ENCODE peak calls at places on chromosomes 7 and 10, in nine cellular contexts. K is fibroblast of mammary gland, O is ovary, E is cardiac fibroblast, X is progenitor cell of endocrine pancreas, H is cardiac muscle cell, V is IMR-90, I is HCT116, T is HFFc6. D is an unnamed sample.

GRCh38 chr10:25694976-25695375 is 239.1 kb upstream of the MYO3A start:
- DNase-seq in K (no peak), O (no peak), E (no peak), X (no peak), H (no peak), V (no peak), I (no peak), T (no peak), D (no peak)

GRCh38 chr10:93199221-93199681 is 125.6 kb downstream of the CYP26A1 start:
- DNase-seq in K (peak; percentile 35), O (peak; percentile 46), E (peak; percentile 46), X (no peak), H (peak; percentile 58), V (peak; percentile 39), I (no peak), T (peak; percentile 30), D (no peak)

GRCh38 chr10:25191162-25191895 is 16.5 kb downstream of the GPR158 start:
- DNase-seq in K (no peak), O (no peak), E (no peak), X (no peak), H (no peak), V (no peak), I (no peak), T (no peak), D (no peak)

GRCh38 chr7:98394377-98394836 is 6.5 kb downstream of the BAIAP2L1 start:
- DNase-seq in K (peak; percentile 69), O (no peak), E (peak; percentile 85), X (no peak), H (no peak), V (peak; percentile 90), I (peak; percentile 34), T (peak; percentile 94), D (no peak)

GRCh38 chr10:59719374-59719773 is 9.7 kb upstream of the SLC16A9 start:
- DNase-seq in K (no peak), O (no peak), E (no peak), X (no peak), H (no peak), V (no peak), I (no peak), T (no peak), D (no peak)

GRCh38 chr7:87564290-87564963 is 36.3 kb downstream of the ABCB1 start:
- DNase-seq in K (peak; percentile 6), O (no peak), E (peak; percentile 4), X (no peak), H (peak; percentile 20), V (no peak), I (peak; percentile 38), T (no peak), D (no peak)

GRCh38 chr10:119567978-119568377 is 25.5 kb upstream of the RGS10 start:
- DNase-seq in K (no peak), O (no peak), E (no peak), X (no peak), H (no peak), V (no peak), I (no peak), T (no peak), D (no peak)

GRCh38 chr10:132836832-132837540 is 51.0 kb upstream of the NKX6-2 start:
- DNase-seq in K (peak; percentile 23), O (peak; percentile 58), E (peak; percentile 43), X (peak; percentile 43), H (peak; percentile 74), V (peak; percentile 4), I (no peak), T (no peak), D (no peak)

GRCh38 chr7:100515072-100515532 is 23.9 kb upstream of the AGFG2 start:
- DNase-seq in K (peak; percentile 90), O (no peak), E (peak; percentile 80), X (no peak), H (no peak), V (peak; percentile 75), I (no peak), T (peak; percentile 48), D (no peak)

GRCh38 chr7:66376264-66376945 is 171.3 kb downstream of the TPST1 start:
- DNase-seq in K (no peak), O (no peak), E (no peak), X (no peak), H (no peak), V (no peak), I (no peak), T (no peak), D (no peak)

GRCh38 chr7:13749026-13749425 is 240.4 kb downstream of the ETV1 start:
- DNase-seq in K (no peak), O (no peak), E (no peak), X (no peak), H (no peak), V (no peak), I (no peak), T (no peak), D (no peak)

GRCh38 chr10:125206618-125207017 is 46.3 kb upstream of the CTBP2 start:
- DNase-seq in K (no peak), O (no peak), E (no peak), X (no peak), H (no peak), V (peak; percentile 70), I (no peak), T (no peak), D (no peak)

GRCh38 chr10:95133997-95134396 is 60.0 kb upstream of the ACSM6 start:
- DNase-seq in K (no peak), O (no peak), E (no peak), X (no peak), H (no peak), V (no peak), I (no peak), T (no peak), D (no peak)

GRCh38 chr7:44189286-44189992 is at the start of gene GCK:
- DNase-seq in K (no peak), O (no peak), E (no peak), X (no peak), H (peak; percentile 13), V (no peak), I (no peak), T (no peak), D (no peak)

GRCh38 chr7:99489235-99489634 is 10.8 kb downstream of the ZNF394 start:
- DNase-seq in K (no peak), O (no peak), E (no peak), X (no peak), H (no peak), V (no peak), I (no peak), T (no peak), D (no peak)

GRCh38 chr10:127343831-127344230 is 147.4 kb upstream of the INSYN2A start:
- DNase-seq in K (peak; percentile 41), O (no peak), E (peak; percentile 6), X (no peak), H (no peak), V (no peak), I (no peak), T (no peak), D (no peak)

GRCh38 chr7:94289071-94289470 is 105.6 kb upstream of the COL1A2 start:
- DNase-seq in K (peak; percentile 90), O (peak; percentile 68), E (peak; percentile 93), X (peak; percentile 41), H (peak; percentile 84), V (peak; percentile 91), I (peak; percentile 81), T (peak; percentile 83), D (no peak)
- TF ChIP-seq CTCF in K (peak; percentile 100), O (peak; percentile 91), E (peak; percentile 100), X (peak; percentile 95), H (peak; percentile 100), V (peak; percentile 100), I (peak; percentile 92), T (peak; percentile 94), D (peak; percentile 98)

DNA sequence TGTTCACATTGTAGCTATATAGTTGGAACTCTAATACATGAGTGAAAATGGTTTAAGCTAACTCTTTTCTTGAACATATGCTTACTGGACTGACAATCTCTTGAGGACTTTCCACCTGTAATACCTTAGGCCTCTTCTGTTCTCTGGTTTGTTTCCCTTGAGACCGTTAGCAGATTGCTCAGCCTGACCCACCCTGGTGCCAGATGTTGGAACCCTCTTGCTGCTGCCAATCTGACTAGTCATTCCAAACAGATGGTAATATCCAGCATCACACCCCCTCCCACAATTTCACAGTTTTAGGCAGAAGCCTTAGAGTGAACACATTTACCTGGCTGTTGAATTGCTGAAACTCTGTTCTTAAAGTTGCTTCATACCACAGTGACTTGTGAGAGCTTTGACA is 18.7 kb downstream of the CALD1 start:
- DNase-seq in K (peak; percentile 57), O (no peak), E (peak; percentile 63), X (no peak), H (no peak), V (no peak), I (no peak), T (no peak), D (no peak)
- TF ChIP-seq CTCF in K (no peak), O (no peak), E (no peak), X (no peak), H (no peak), V (no peak), I (no peak), T (no peak), D (no peak)

GRCh38 chr10:22335204-22335956 is 9.9 kb upstream of the SPAG6 start:
- DNase-seq in K (peak; percentile 71), O (peak; percentile 55), E (peak; percentile 69), X (no peak), H (peak; percentile 37), V (peak; percentile 52), I (no peak), T (no peak), D (no peak)
- TF ChIP-seq CTCF in K (no peak), O (no peak), E (peak; percentile 19), X (peak; percentile 28), H (no peak), V (no peak), I (no peak), T (peak; percentile 12), D (no peak)

GRCh38 chr7:4995429-4995969 is 36.5 kb upstream of the MMD2 start:
- DNase-seq in K (no peak), O (no peak), E (no peak), X (no peak), H (no peak), V (no peak), I (no peak), T (no peak), D (no peak)

GRCh38 chr7:4998830-4999768 is 40.1 kb upstream of the MMD2 start:
- DNase-seq in K (no peak), O (no peak), E (no peak), X (no peak), H (no peak), V (no peak), I (no peak), T (no peak), D (no peak)

GRCh38 chr7:4996696-4997222 is 37.8 kb upstream of the MMD2 start:
- DNase-seq in K (no peak), O (no peak), E (no peak), X (no peak), H (no peak), V (no peak), I (no peak), T (no peak), D (no peak)

GRCh38 chr7:4998244-4998643 is 39.3 kb upstream of the MMD2 start:
- DNase-seq in K (no peak), O (no peak), E (no peak), X (no peak), H (no peak), V (no peak), I (no peak), T (no peak), D (no peak)

DNA sequence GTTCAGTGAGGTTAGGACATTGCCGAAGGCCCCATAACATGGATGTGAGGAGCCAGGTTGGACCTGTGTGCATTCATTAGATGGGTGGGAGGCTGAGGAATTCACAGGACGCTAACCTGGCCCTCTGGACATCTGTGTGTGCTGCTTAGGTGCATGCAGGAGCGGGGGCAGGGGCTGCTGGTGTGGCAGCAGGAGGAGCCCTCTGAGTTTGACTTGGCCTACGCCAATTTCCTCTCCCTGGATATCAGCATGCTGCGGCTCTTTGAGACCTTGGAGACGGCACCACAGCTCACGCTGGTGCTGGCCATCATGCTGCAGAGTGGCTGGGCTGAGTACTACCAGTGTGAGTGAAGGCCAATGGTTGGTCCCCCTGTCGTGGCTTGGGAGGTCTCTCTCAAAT is 34.5 kb upstream of the MMD2 start:
- DNase-seq in K (no peak), O (no peak), E (no peak), X (no peak), H (no peak), V (no peak), I (no peak), T (no peak), D (no peak)
- TF ChIP-seq CTCF in K (no peak), O (no peak), E (no peak), X (no peak), H (no peak), V (no peak), I (no peak), T (no peak), D (no peak)

D was measured in D721Med.